ENCODE peak calls at places on chromosomes 4 and X, in four cellular contexts. One of them, this sample, is unnamed. For H3K9me3, the result is how much of the 10 kb centered on the place peaks cover.

GRCh38 chr4:81580346-81581013 is 108.8 kb upstream of the RASGEF1B start:
- DNase-seq in fibroblast of lung: no peak
- DNase-seq in tibial artery: no peak
- DNase-seq in A549: no peak
- DNase-seq in this sample: no peak

GRCh38 chr4:156677136-156677535 is 294.5 kb downstream of the PDGFC start:
- DNase-seq in fibroblast of lung: peak
- DNase-seq in tibial artery: no peak
- DNase-seq in A549: peak
- DNase-seq in this sample: no peak

GRCh38 chr4:94828882-94829281 is 71.1 kb downstream of the BMPR1B start:
- DNase-seq in fibroblast of lung: no peak
- DNase-seq in tibial artery: no peak
- DNase-seq in A549: no peak
- DNase-seq in this sample: no peak

GRCh38 chrX:5617666-5618065 is 611.0 kb downstream of the NLGN4X start:
- DNase-seq in fibroblast of lung: no peak
- DNase-seq in tibial artery: no peak
- DNase-seq in A549: no peak
- DNase-seq in this sample: no peak

GRCh38 chr4:77921701-77922100 is 59.1 kb downstream of the MRPL1 start:
- DNase-seq in fibroblast of lung: peak
- DNase-seq in tibial artery: no peak
- DNase-seq in A549: peak
- DNase-seq in this sample: no peak

GRCh38 chr4:80182237-80182866 is 15.0 kb upstream of the PRDM8 start:
- DNase-seq in fibroblast of lung: no peak
- DNase-seq in tibial artery: no peak
- DNase-seq in A549: no peak
- DNase-seq in this sample: peak

GRCh38 chrX:39018526-39018925 is 217.3 kb downstream of the MID1IP1 start:
- DNase-seq in fibroblast of lung: no peak
- DNase-seq in tibial artery: no peak
- DNase-seq in A549: no peak
- DNase-seq in this sample: no peak

GRCh38 chr4:154492288-154492687 is 689 bp upstream of the DCHS2 start:
- DNase-seq in fibroblast of lung: no peak
- DNase-seq in tibial artery: no peak
- DNase-seq in A549: no peak
- DNase-seq in this sample: no peak

DNA sequence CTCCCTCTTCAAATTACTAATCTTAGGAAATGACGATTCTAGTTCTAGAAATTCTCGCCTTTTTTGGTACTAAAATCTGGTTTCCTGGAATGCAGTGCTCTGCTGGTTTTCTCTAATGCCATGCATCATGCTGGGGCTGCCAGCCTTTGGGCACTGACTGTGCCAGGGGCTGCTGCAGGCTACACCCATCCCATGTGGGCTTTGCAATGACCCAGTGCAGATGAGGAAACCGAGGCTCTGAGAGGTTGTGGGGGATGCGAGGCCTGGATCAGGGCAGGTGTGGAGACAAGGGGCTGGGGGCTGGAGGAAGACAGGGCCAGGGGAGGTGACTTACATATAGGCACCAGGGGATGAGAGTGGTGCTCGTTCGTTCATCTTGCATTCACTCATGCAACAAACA is 95.3 kb downstream of the HMX1 start:
- DNase-seq in fibroblast of lung: no peak
- DNase-seq in tibial artery: no peak
- DNase-seq in A549: no peak
- DNase-seq in this sample: no peak
- H3K9me3 ChIP-seq in fibroblast of lung: under half
- H3K9me3 ChIP-seq in tibial artery: under half
- H3K9me3 ChIP-seq in A549: under half
- H3K9me3 ChIP-seq in this sample: under half

DNA sequence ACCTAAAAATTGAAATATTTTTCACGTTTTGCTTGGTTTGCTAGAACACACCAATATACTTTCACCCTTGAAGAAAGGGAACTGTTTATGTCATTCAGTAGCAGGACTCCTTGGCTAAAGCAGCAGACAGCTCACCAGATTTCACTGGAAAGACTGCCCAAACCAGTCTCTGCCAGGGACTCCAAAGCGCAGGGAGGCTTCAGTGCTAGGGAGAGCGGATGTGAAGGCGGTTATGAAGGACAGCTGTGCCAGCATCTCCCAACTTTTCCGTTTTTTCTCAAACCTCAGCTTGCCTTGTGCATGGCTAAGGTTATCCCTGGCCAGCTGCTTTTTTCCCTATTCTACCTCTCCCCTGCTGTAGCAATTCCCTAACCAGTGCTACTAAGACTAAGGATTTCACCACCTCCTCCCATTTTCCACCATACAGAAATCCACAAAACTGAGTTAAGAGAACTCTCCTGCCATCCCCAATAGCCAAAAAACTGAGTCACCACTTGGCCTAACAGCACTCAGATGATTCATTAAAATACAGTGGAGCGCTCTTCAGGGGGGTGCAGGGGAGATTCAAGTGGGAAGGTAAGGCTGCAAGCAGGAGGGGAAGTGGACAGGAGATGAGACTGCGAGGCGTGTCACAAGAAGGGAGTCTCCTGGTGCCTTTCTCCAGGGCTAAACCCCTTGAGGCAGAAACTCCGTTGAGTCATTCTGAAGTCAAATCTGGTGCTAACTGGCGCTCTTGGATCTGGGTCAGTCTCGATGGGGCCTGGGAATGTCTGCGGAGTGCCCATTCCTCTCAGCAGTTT is 90.7 kb downstream of the PALLD start:
- DNase-seq in fibroblast of lung: peak
- DNase-seq in tibial artery: peak
- DNase-seq in A549: peak
- DNase-seq in this sample: peak
- H3K4me3 ChIP-seq in fibroblast of lung: no peak
- H3K4me3 ChIP-seq in tibial artery: peak
- H3K4me3 ChIP-seq in A549: peak
- H3K4me3 ChIP-seq in this sample: peak

GRCh38 chr4:139691-140090 is 15.4 kb downstream of the ZNF718 start:
- DNase-seq in fibroblast of lung: no peak
- DNase-seq in tibial artery: no peak
- DNase-seq in A549: no peak
- DNase-seq in this sample: no peak
- H3K9me3 ChIP-seq in fibroblast of lung: under half
- H3K9me3 ChIP-seq in tibial artery: half or more
- H3K9me3 ChIP-seq in A549: half or more
- H3K9me3 ChIP-seq in this sample: under half

GRCh38 chr4:158771776-158772175 is 3.0 kb downstream of the FNIP2 start:
- DNase-seq in fibroblast of lung: no peak
- DNase-seq in tibial artery: no peak
- DNase-seq in A549: no peak
- DNase-seq in this sample: no peak

GRCh38 chr4:158769175-158769831 is 477 bp downstream of the FNIP2 start:
- DNase-seq in fibroblast of lung: peak
- DNase-seq in tibial artery: peak
- DNase-seq in A549: peak
- DNase-seq in this sample: peak

GRCh38 chr4:158768577-158769174 is at the start of gene FNIP2:
- DNase-seq in fibroblast of lung: peak
- DNase-seq in tibial artery: peak
- DNase-seq in A549: peak
- DNase-seq in this sample: peak

GRCh38 chr4:158766419-158767044 is 2.3 kb upstream of the FNIP2 start:
- DNase-seq in fibroblast of lung: no peak
- DNase-seq in tibial artery: no peak
- DNase-seq in A549: no peak
- DNase-seq in this sample: no peak

GRCh38 chr4:158770671-158771070 is 1.8 kb downstream of the FNIP2 start:
- DNase-seq in fibroblast of lung: no peak
- DNase-seq in tibial artery: no peak
- DNase-seq in A549: no peak
- DNase-seq in this sample: no peak
- H3K4me3 ChIP-seq in fibroblast of lung: no peak
- H3K4me3 ChIP-seq in tibial artery: peak
- H3K4me3 ChIP-seq in A549: no peak
- H3K4me3 ChIP-seq in this sample: peak

GRCh38 chr4:179521937-179522336 is 2079.7 kb upstream of the AGA start:
- DNase-seq in fibroblast of lung: no peak
- DNase-seq in tibial artery: no peak
- DNase-seq in A549: no peak
- DNase-seq in this sample: no peak
- H3K9me3 ChIP-seq in fibroblast of lung: under half
- H3K9me3 ChIP-seq in tibial artery: under half
- H3K9me3 ChIP-seq in A549: under half
- H3K9me3 ChIP-seq in this sample: under half

This sample was measured in MG63.